ENCODE peak calls at places on chromosomes 11 and 22, in seven cellular contexts. D is transverse colon, B is fibroblast of lung, R is body of pancreas, X is cardiac muscle cell, Z is neural progenitor cell, E is tibial artery. Q is an unnamed sample.

GRCh38 chr11:111982019-111982464 is 43.2 kb upstream of the DLAT start:
- DNase-seq in B (peak), Z (peak), D (peak), X (peak), E (no peak), R (peak), Q (peak)

GRCh38 chr22:46250783-46251125 is 661 bp upstream of the CDPF1 start:
- DNase-seq in B (no peak), X (no peak), E (no peak), D (peak), R (no peak), Z (no peak), Q (no peak)

GRCh38 chr11:47276923-47277322 is 7.0 kb downstream of the MADD start:
- DNase-seq in Z (no peak), X (no peak), E (no peak), D (no peak), R (no peak), B (no peak), Q (no peak)

GRCh38 chr11:46238078-46238966 is 39.1 kb upstream of the CREB3L1 start:
- DNase-seq in B (peak), Z (peak), E (peak), D (peak), R (peak), X (peak), Q (peak)

GRCh38 chr11:29159552-29160465 is 857.0 kb downstream of the KCNA4 start:
- DNase-seq in X (peak), Z (peak), E (no peak), R (peak), D (peak), B (peak), Q (no peak)

GRCh38 chr11:55914482-55914881 is at the start of gene OR5W2:
- DNase-seq in D (no peak), X (no peak), R (no peak), B (no peak), E (no peak), Z (no peak), Q (no peak)

GRCh38 chr11:114683007-114683406 is 4.7 kb downstream of the NXPE2 start:
- DNase-seq in B (no peak), E (no peak), D (no peak), X (no peak), R (no peak), Z (peak), Q (no peak)

GRCh38 chr22:26610072-26610958 is 7.5 kb downstream of the CRYBB1 start:
- DNase-seq in E (peak), D (peak), X (peak), R (no peak), Z (no peak), B (peak), Q (peak)

GRCh38 chr11:77395460-77396175 is 78.3 kb downstream of the PAK1 start:
- DNase-seq in X (no peak), Z (no peak), B (no peak), D (no peak), R (no peak), E (no peak), Q (no peak)

GRCh38 chr11:42631223-42631843 is 680.5 kb upstream of the API5 start:
- DNase-seq in X (peak), E (no peak), D (no peak), R (no peak), Z (peak), B (no peak), Q (no peak)

GRCh38 chr22:38719196-38719595 is 13.5 kb downstream of the GTPBP1 start:
- DNase-seq in R (no peak), Z (no peak), X (no peak), D (peak), E (no peak), B (no peak), Q (no peak)

GRCh38 chr22:38720350-38720749 is 14.6 kb downstream of the GTPBP1 start:
- DNase-seq in B (no peak), E (no peak), D (no peak), R (no peak), X (no peak), Z (no peak), Q (no peak)

GRCh38 chr22:38716827-38717226 is 11.1 kb downstream of the GTPBP1 start:
- DNase-seq in R (no peak), D (no peak), X (no peak), Z (no peak), B (no peak), E (no peak), Q (peak)

GRCh38 chr22:38717244-38717643 is 11.5 kb downstream of the GTPBP1 start:
- DNase-seq in B (no peak), X (no peak), Z (no peak), E (no peak), D (no peak), R (no peak), Q (no peak)

DNA sequence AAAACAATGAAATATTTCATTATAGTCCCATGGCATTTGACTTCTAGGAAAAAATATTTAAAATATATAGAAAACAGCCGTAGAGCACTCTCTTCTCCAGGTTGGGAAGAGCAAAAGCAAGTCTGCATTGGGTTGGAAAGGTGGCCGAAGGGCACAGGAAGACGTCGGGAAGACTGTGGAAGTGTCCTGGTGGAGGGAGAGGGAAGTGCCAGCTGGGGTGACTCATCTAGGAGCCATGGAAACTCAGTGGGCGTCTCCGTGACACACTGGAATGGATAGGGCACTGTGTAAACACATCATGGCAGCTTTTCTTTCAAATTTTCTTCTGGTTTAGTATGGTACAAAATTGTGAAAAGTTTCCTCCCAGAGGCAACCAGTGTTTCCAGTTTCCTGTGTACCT is 12.7 kb downstream of the GTPBP1 start:
- DNase-seq in B (peak), D (peak), R (peak), Z (peak), X (peak), E (peak), Q (peak)
- TF ChIP-seq CTCF in B (peak), D (peak), R (peak), Z (peak), X (peak), E (peak), Q (peak)

GRCh38 chr11:109039611-109040010 is 374.7 kb downstream of the DDX10 start:
- DNase-seq in E (no peak), D (no peak), R (no peak), B (no peak), Z (no peak), X (no peak), Q (no peak)

GRCh38 chr11:109040303-109040702 is 375.4 kb downstream of the DDX10 start:
- DNase-seq in D (no peak), X (no peak), R (no peak), E (no peak), B (no peak), Z (peak), Q (no peak)

GRCh38 chr11:109035261-109035660 is 370.4 kb downstream of the DDX10 start:
- DNase-seq in B (no peak), X (no peak), D (no peak), Z (no peak), E (no peak), R (no peak), Q (no peak)

GRCh38 chr11:109036011-109036410 is 371.1 kb downstream of the DDX10 start:
- DNase-seq in R (no peak), Z (peak), D (no peak), E (no peak), B (no peak), X (no peak), Q (no peak)

DNA sequence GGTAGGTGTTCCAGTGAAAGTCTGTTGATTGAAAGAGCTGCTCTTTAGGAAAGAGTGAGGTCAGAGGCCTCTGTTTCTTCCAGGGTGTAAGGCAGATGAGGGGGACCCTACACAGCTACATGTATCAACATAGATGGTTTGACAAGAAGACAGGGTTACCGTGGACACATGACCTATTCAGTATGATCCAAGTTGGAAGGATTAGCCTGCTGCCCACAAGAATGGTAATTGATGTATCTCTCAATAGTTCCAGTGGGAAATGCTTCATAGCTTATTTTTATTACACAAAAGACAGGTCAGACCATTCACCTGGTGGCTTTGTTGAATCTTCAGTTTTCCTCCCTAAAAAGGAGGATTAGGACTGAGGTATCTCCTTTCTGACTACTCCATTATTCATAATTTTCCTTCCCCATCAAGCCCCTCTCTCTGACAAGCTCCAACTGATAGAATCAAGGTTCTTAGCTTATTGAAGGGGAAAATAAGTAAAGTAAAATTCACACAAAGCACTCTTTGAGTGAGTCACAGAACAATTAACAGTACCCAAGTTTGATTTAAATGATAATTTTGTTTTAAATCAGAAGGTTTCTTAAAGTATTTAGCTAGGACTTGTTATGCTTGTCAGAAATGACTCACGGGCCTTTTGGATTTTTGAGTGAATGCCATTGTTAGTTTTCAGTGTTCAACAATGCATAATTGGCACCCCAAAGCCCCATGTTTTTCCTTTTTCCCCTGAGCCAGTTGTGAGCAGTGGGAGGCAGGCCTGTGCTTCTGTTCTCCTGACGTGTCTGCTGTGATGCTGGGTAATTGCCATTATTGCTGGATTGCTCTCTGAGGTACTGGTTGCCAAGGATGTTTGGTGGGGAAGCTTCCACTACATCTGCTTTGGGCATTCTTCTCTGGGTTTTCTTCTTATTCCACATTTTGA is 373.2 kb downstream of the DDX10 start:
- DNase-seq in D (no peak), B (peak), X (peak), R (no peak), Z (peak), E (no peak), Q (no peak)
- H3K27ac ChIP-seq in D (no peak), B (no peak), X (no peak), R (no peak), Z (peak), E (no peak), Q (no peak)

GRCh38 chr11:26905368-26905767 is 88.5 kb upstream of the FIBIN start:
- DNase-seq in B (peak), Z (peak), R (no peak), D (no peak), E (no peak), X (peak), Q (no peak)
- TF ChIP-seq CTCF in B (no peak), Z (no peak), R (no peak), D (no peak), E (no peak), X (no peak), Q (no peak)

GRCh38 chr11:473975-474785 is 24.1 kb downstream of the PTDSS2 start:
- DNase-seq in R (no peak), B (no peak), E (no peak), X (no peak), Z (no peak), D (no peak), Q (peak)

GRCh38 chr11:472272-472671 is 22.2 kb downstream of the PTDSS2 start:
- DNase-seq in R (no peak), D (no peak), Z (no peak), X (no peak), B (no peak), E (no peak), Q (peak)

GRCh38 chr11:472816-473215 is 22.7 kb downstream of the PTDSS2 start:
- DNase-seq in B (no peak), E (no peak), D (no peak), R (no peak), X (no peak), Z (no peak), Q (peak)

GRCh38 chr11:474914-475506 is 24.9 kb downstream of the PTDSS2 start:
- DNase-seq in B (no peak), R (no peak), E (no peak), X (no peak), Z (no peak), D (no peak), Q (no peak)

GRCh38 chr11:473415-473814 is 23.3 kb downstream of the PTDSS2 start:
- DNase-seq in E (no peak), X (no peak), D (no peak), B (no peak), Z (no peak), R (no peak), Q (no peak)
- H3K27ac ChIP-seq in E (no peak), X (no peak), D (no peak), B (no peak), Z (no peak), R (no peak), Q (no peak)